ENCODE peak calls at places on chromosomes 2 and 18, in nine cellular contexts. Z is lower leg skin, G is HCT116, L is IMR-90, A is heart left ventricle, S is GM13977, Q is endodermal cell, T is A673, M is sigmoid colon. C is an unnamed sample.

GRCh38 chr18:28181616-28182015 is 4.7 kb upstream of the CDH2 start:
- DNase-seq in Z (no peak), G (no peak), L (no peak), A (no peak), S (no peak), Q (no peak), T (no peak), M (no peak), C (no peak)

GRCh38 chr2:171482877-171483276 is 39.4 kb upstream of the CYBRD1 start:
- DNase-seq in Z (no peak), G (no peak), L (peak), A (no peak), S (no peak), Q (peak), T (no peak), M (no peak), C (no peak)

GRCh38 chr2:182447843-182448242 is 21.0 kb upstream of the PDE1A start:
- DNase-seq in Z (no peak), G (no peak), L (peak), A (no peak), S (no peak), Q (no peak), T (no peak), M (no peak), C (no peak)

GRCh38 chr2:230326453-230327417 is at the start of gene SP140L:
- DNase-seq in Z (peak), G (peak), L (peak), A (peak), S (peak), Q (peak), T (no peak), M (peak), C (peak)

GRCh38 chr2:33141476-33141875 is 194.7 kb downstream of the LTBP1 start:
- DNase-seq in Z (no peak), G (no peak), L (no peak), A (no peak), S (no peak), Q (no peak), T (no peak), M (no peak), C (no peak)

GRCh38 chr18:30705943-30706342 is 336.6 kb downstream of the DSC3 start:
- DNase-seq in Z (no peak), G (no peak), L (no peak), A (no peak), S (no peak), Q (no peak), T (no peak), M (no peak), C (no peak)

GRCh38 chr2:199144546-199144945 is 313.2 kb downstream of the SATB2 start:
- DNase-seq in Z (no peak), G (no peak), L (no peak), A (no peak), S (no peak), Q (no peak), T (no peak), M (no peak), C (no peak)

GRCh38 chr2:145421841-145422240 is 901.9 kb upstream of the ZEB2 start:
- DNase-seq in Z (no peak), G (no peak), L (peak), A (no peak), S (no peak), Q (no peak), T (no peak), M (no peak), C (no peak)

GRCh38 chr2:71846669-71847291 is 300.9 kb downstream of the CYP26B1 start:
- DNase-seq in Z (no peak), G (no peak), L (peak), A (no peak), S (no peak), Q (peak), T (no peak), M (no peak), C (no peak)

GRCh38 chr18:59744271-59744721 is 47.1 kb upstream of the CCBE1 start:
- DNase-seq in Z (no peak), G (no peak), L (peak), A (no peak), S (no peak), Q (no peak), T (no peak), M (no peak), C (no peak)

GRCh38 chr2:215609089-215610032 is 173.5 kb upstream of the FN1 start:
- DNase-seq in Z (no peak), G (no peak), L (peak), A (no peak), S (no peak), Q (no peak), T (no peak), M (no peak), C (no peak)

GRCh38 chr2:97750017-97750416 is 36.6 kb downstream of the ZAP70 start:
- DNase-seq in Z (no peak), G (no peak), L (no peak), A (no peak), S (no peak), Q (no peak), T (no peak), M (no peak), C (no peak)

GRCh38 chr2:26640331-26640745 is 828 bp downstream of the CIB4 start:
- DNase-seq in Z (no peak), G (peak), L (peak), A (no peak), S (no peak), Q (peak), T (no peak), M (no peak), C (peak)
- TF ChIP-seq CTCF in Z (no peak), G (no peak), L (no peak), A (no peak), S (no peak), Q (no peak), T (no peak), M (no peak), C (no peak)

GRCh38 chr2:118061135-118061955 is 26.9 kb upstream of the INSIG2 start:
- DNase-seq in Z (peak), G (no peak), L (peak), A (no peak), S (peak), Q (peak), T (peak), M (no peak), C (no peak)
- TF ChIP-seq CTCF in Z (no peak), G (peak), L (peak), A (peak), S (peak), Q (peak), T (peak), M (no peak), C (peak)

DNA sequence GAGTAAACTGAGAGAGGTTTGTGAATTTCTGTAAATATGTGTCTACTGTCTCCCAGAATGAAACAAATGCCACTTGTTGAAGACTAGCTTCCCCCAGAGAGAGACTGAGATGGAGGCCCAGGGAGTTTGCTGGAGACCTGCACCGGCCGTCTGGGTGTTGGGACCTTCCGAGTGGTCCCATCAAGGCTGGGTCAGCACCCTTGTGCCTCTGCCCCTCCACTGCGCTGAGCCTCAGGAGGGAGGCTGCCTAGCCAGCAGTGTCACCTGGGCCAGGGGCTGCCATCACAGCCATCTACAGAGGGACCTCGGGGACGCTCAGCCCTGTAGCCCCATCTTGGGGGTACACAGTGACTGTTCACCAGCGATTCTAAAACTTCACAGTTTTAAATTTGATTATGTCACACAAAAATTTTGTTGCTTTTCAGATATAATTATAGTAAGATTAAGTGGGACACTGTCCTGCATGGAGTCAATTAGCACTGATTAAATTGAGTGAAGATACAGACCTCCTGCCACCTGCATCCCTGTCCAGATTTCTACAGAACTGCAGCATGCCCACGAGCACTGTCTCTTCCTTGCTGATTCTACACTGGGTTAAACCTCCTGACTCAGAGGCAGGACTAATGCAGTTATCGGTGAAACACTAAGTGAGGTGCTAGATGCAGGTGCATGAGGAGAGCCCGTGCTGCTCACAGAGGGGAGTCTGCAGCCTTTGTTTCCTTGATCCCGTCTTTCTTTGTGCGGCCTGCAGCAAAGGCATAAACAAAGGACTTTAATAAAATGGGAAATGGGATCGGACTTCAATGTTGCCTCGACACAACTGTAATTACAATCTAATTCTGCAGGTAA is 50.5 kb downstream of the TMEM18 start:
- DNase-seq in Z (no peak), G (no peak), L (no peak), A (no peak), S (no peak), Q (peak), T (no peak), M (no peak), C (no peak)
- TF ChIP-seq CTCF in Z (no peak), G (no peak), L (no peak), A (no peak), S (no peak), Q (no peak), T (no peak), M (no peak), C (no peak)

DNA sequence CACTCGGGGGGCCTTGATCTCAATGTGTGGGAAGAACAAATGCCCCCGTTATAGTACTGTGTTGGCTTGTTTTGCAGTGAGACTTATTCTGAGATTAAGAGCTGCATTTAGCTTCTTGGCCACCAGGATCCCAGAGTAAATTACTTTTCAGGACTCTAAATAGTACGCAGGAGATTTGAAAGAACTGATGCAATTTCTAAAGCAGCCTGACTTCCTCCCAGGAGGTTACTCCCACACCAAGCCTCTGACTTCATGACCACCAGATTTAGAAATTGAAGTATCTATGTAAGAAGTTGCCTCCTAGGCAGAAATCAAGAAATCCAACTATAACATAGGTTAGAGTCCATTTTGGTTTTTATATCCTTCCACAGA is 67.0 kb downstream of the FEZ2 start:
- DNase-seq in Z (no peak), G (no peak), L (peak), A (peak), S (peak), Q (no peak), T (peak), M (no peak), C (no peak)
- TF ChIP-seq CTCF in Z (no peak), G (peak), L (peak), A (no peak), S (no peak), Q (peak), T (peak), M (no peak), C (peak)

GRCh38 chr2:240259201-240259923 is 118.9 kb upstream of the OTOS start:
- DNase-seq in Z (no peak), G (no peak), L (no peak), A (peak), S (no peak), Q (no peak), T (no peak), M (peak), C (no peak)
- TF ChIP-seq CTCF in Z (no peak), G (no peak), L (no peak), A (peak), S (no peak), Q (no peak), T (no peak), M (no peak), C (peak)

DNA sequence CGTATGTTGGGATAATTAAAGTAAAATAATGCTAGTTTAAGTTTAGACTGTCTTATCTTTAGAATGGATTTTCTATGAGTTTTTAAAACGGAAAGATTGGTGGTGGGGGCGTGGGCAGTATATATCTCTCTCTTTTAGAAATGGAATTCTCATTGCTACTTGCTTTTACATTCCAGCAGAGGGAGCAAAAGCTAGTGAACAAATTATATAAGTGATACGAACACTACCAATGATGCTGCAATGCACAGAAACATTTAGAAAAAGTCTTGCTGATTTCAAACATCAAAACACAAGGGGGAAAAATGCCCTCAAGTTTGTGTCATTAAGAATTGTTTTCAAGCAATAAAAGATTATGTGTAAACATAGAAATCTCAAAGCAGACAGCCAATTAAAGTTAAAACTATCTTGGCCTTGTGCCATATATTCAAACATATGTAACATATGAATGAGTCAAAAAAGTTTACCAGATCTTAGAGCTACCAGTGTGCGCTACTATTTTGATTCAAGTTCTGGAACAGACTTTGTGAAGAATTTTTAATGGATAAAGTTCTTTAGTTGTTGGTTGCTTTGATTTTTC is 296.3 kb upstream of the KCNJ3 start:
- DNase-seq in Z (no peak), G (peak), L (peak), A (no peak), S (no peak), Q (no peak), T (peak), M (no peak), C (no peak)
- TF ChIP-seq CTCF in Z (no peak), G (peak), L (peak), A (peak), S (peak), Q (peak), T (peak), M (no peak), C (peak)

DNA sequence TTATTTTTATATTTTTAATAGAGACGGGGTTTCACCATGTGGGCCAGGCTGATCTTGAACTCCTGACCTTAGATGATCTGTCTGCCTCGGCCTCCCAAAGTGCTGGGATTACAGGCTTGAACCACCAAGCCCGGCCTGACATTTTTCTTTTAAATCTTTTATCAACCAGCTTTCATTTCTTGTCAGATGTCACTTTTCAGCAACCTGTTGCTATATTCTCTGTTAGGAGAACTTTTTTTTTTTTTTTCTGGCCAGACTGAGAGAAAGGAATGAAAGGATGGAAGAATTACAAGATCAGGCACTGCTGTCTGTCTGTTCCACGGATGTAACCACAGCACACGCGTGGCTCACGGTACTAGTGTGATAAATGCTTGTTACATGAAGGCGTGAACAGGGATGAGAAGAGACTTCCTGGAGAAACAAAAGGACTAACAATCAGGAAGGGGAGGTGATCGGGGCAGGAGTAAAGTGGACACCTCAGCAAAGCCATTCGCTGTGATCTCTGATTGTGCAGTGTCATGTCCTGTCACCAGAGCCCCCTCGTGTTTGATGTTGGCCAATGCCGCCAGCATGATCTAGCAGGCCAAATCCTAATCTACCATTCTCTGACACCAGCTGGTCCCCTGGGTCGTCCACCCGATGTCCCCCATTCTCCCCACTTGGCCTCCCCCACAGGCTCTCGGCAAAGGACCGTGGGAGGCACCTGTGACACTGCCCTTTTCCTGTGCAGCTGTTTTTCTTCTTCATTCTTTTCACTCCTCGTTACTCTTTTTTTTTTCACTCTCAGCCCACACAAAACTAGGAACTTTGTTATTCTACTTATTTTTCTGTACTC is 146.6 kb downstream of the TGIF1 start:
- DNase-seq in Z (peak), G (no peak), L (peak), A (peak), S (peak), Q (peak), T (peak), M (peak), C (no peak)
- TF ChIP-seq CTCF in Z (no peak), G (peak), L (no peak), A (no peak), S (peak), Q (peak), T (peak), M (no peak), C (peak)

GRCh38 chr2:129233751-129234406 is 745.6 kb upstream of the RAB6C start:
- DNase-seq in Z (peak), G (no peak), L (no peak), A (no peak), S (peak), Q (no peak), T (peak), M (no peak), C (no peak)
- TF ChIP-seq CTCF in Z (no peak), G (no peak), L (no peak), A (no peak), S (peak), Q (peak), T (no peak), M (no peak), C (peak)

GRCh38 chr2:187171318-187171717 is 276.7 kb downstream of the CALCRL start:
- DNase-seq in Z (no peak), G (no peak), L (no peak), A (no peak), S (no peak), Q (no peak), T (no peak), M (no peak), C (no peak)

GRCh38 chr2:187177253-187177652 is 270.8 kb downstream of the CALCRL start:
- DNase-seq in Z (no peak), G (no peak), L (no peak), A (no peak), S (no peak), Q (no peak), T (no peak), M (no peak), C (no peak)

GRCh38 chr2:187169864-187170263 is 278.2 kb downstream of the CALCRL start:
- DNase-seq in Z (no peak), G (no peak), L (no peak), A (no peak), S (no peak), Q (no peak), T (no peak), M (no peak), C (peak)

GRCh38 chr2:187169108-187169713 is 278.8 kb downstream of the CALCRL start:
- DNase-seq in Z (no peak), G (no peak), L (no peak), A (no peak), S (peak), Q (no peak), T (peak), M (no peak), C (no peak)

GRCh38 chr2:187174582-187174981 is 273.5 kb downstream of the CALCRL start:
- DNase-seq in Z (no peak), G (no peak), L (no peak), A (no peak), S (no peak), Q (no peak), T (peak), M (no peak), C (no peak)
- TF ChIP-seq CTCF in Z (no peak), G (peak), L (peak), A (no peak), S (peak), Q (peak), T (peak), M (no peak), C (peak)

C was measured in chondrocyte.